ENCODE peak calls at places on chromosomes 6 and 20, in five cellular contexts. S is NCI-H460, P is ascending aorta, G is DMS153, D is GM23338. O is an unnamed sample.

GRCh38 chr6:11214438-11214837 is 18.0 kb downstream of the NEDD9 start:
- DNase-seq in D (no peak), G (no peak), S (no peak), P (no peak), O (no peak)

GRCh38 chr20:56788041-56788670 is 159.1 kb downstream of the TFAP2C start:
- DNase-seq in D (no peak), P (no peak), G (no peak), S (peak), O (no peak)

GRCh38 chr6:166097914-166098522 is 69.6 kb downstream of the TBXT start:
- DNase-seq in D (peak), P (no peak), G (no peak), S (peak), O (no peak)

GRCh38 chr6:63573899-63574553 is 1.7 kb downstream of the LOC128125822 start:
- DNase-seq in D (peak), S (peak), P (no peak), G (peak), O (peak)

GRCh38 chr6:79946773-79947190 is 571 bp downstream of the ELOVL4 start:
- DNase-seq in P (no peak), S (no peak), G (no peak), D (peak), O (no peak)

GRCh38 chr6:168268755-168269154 is 50.8 kb downstream of the DACT2 start:
- DNase-seq in G (no peak), S (no peak), P (no peak), D (no peak), O (no peak)

GRCh38 chr20:24650091-24650490 is 180.7 kb downstream of the SYNDIG1 start:
- DNase-seq in D (no peak), P (no peak), G (no peak), S (no peak), O (no peak)

GRCh38 chr6:96907498-96907897 is 9.8 kb upstream of the NDUFAF4 start:
- DNase-seq in P (no peak), D (no peak), S (no peak), G (no peak), O (no peak)

GRCh38 chr20:41892031-41892430 is 273.9 kb upstream of the CHD6 start:
- DNase-seq in G (no peak), P (no peak), S (no peak), D (no peak), O (no peak)

GRCh38 chr6:84554069-84554468 is 210.3 kb downstream of the TBX18 start:
- DNase-seq in D (no peak), S (no peak), G (no peak), P (no peak), O (no peak)

GRCh38 chr6:165654144-165654543 is 8.9 kb downstream of the PDE10A start:
- DNase-seq in D (no peak), P (no peak), G (no peak), S (no peak), O (no peak)

GRCh38 chr6:3610896-3611295 is 140.6 kb downstream of the PXDC1 start:
- DNase-seq in G (no peak), D (no peak), S (no peak), P (no peak), O (no peak)

GRCh38 chr6:163438940-163439335 is 24.4 kb downstream of the QKI start:
- DNase-seq in S (no peak), D (no peak), G (no peak), P (no peak), O (peak)

GRCh38 chr20:46573234-46573633 is 22.8 kb upstream of the OCSTAMP start:
- DNase-seq in S (no peak), P (no peak), G (no peak), D (no peak), O (no peak)

GRCh38 chr20:25281541-25281991 is 33.7 kb downstream of the PYGB start:
- DNase-seq in S (no peak), P (peak), G (peak), D (no peak), O (peak)

GRCh38 chr6:145738265-145738664 is 2.9 kb upstream of the EPM2A start:
- DNase-seq in P (no peak), S (no peak), G (no peak), D (no peak), O (no peak)

GRCh38 chr6:154865291-154865690 is 129.8 kb upstream of the TIAM2 start:
- DNase-seq in D (no peak), P (no peak), G (no peak), S (no peak), O (no peak)

O was measured in NCI-H2029.